ENCODE peak calls at places on chromosome 4, in nine cellular contexts. B, J, T, W, R, X, A, O and F are unnamed samples.

GRCh38 chr4:54099959-54100606 is at the start of gene GSX2:
- DNase-seq in B (no peak), J (no peak), T (no peak), W (peak; percentile 11), R (no peak), X (no peak), A (peak; percentile 65), O (no peak), F (peak; percentile 46)

GRCh38 chr4:102608190-102608589 is 107.0 kb downstream of the NFKB1 start:
- DNase-seq in B (no peak), J (no peak), T (no peak), W (no peak), R (no peak), X (no peak), A (no peak), O (no peak), F (no peak)

GRCh38 chr4:61462451-61463326 is 262.6 kb downstream of the ADGRL3 start:
- DNase-seq in B (no peak), J (no peak), T (no peak), W (no peak), R (no peak), X (no peak), A (no peak), O (no peak), F (peak; percentile 21)

GRCh38 chr4:19368800-19369199 is 882.9 kb upstream of the SLIT2 start:
- DNase-seq in B (no peak), J (no peak), T (no peak), W (no peak), R (no peak), X (no peak), A (no peak), O (no peak), F (no peak)

GRCh38 chr4:60201052-60201673 is 999.0 kb upstream of the ADGRL3 start:
- DNase-seq in B (no peak), J (no peak), T (peak; percentile 62), W (peak; percentile 14), R (no peak), X (no peak), A (peak; percentile 67), O (no peak), F (peak; percentile 43)

GRCh38 chr4:187209921-187210613 is 486.4 kb upstream of the FAT1 start:
- DNase-seq in B (no peak), J (no peak), T (no peak), W (peak; percentile 5), R (no peak), X (no peak), A (no peak), O (no peak), F (no peak)

GRCh38 chr4:119113033-119113655 is 22.5 kb upstream of the MYOZ2 start:
- DNase-seq in B (no peak), J (no peak), T (no peak), W (no peak), R (no peak), X (no peak), A (no peak), O (no peak), F (no peak)

GRCh38 chr4:48635310-48635709 is 144.8 kb downstream of the FRYL start:
- DNase-seq in B (no peak), J (no peak), T (no peak), W (no peak), R (no peak), X (no peak), A (no peak), O (no peak), F (no peak)

GRCh38 chr4:20356565-20356964 is 104.9 kb downstream of the SLIT2 start:
- DNase-seq in B (no peak), J (no peak), T (no peak), W (peak; percentile 2), R (no peak), X (no peak), A (no peak), O (peak; percentile 87), F (peak; percentile 39)

GRCh38 chr4:149029056-149029651 is 586.9 kb upstream of the NR3C2 start:
- DNase-seq in B (no peak), J (no peak), T (no peak), W (no peak), R (no peak), X (no peak), A (no peak), O (no peak), F (no peak)

GRCh38 chr4:168651374-168651773 is 154.5 kb downstream of the PALLD start:
- DNase-seq in B (no peak), J (no peak), T (no peak), W (no peak), R (no peak), X (peak; percentile 15), A (no peak), O (no peak), F (no peak)

GRCh38 chr4:87073570-87074470 is 139.0 kb downstream of the AFF1 start:
- DNase-seq in B (peak; percentile 43), J (no peak), T (peak; percentile 70), W (peak; percentile 26), R (no peak), X (peak; percentile 45), A (no peak), O (peak; percentile 74), F (no peak)

GRCh38 chr4:161260819-161261218 is 903.0 kb downstream of the FSTL5 start:
- DNase-seq in B (no peak), J (no peak), T (no peak), W (no peak), R (no peak), X (no peak), A (no peak), O (no peak), F (no peak)

GRCh38 chr4:11543710-11544109 is 115.0 kb upstream of the HS3ST1 start:
- DNase-seq in B (no peak), J (no peak), T (no peak), W (no peak), R (no peak), X (no peak), A (no peak), O (no peak), F (no peak)

GRCh38 chr4:90419124-90419711 is 292.0 kb downstream of the CCSER1 start:
- DNase-seq in B (no peak), J (no peak), T (no peak), W (no peak), R (no peak), X (no peak), A (no peak), O (no peak), F (peak; percentile 25)

GRCh38 chr4:107666134-107666533 is 53.9 kb downstream of the PAPSS1 start:
- DNase-seq in B (no peak), J (no peak), T (no peak), W (no peak), R (no peak), X (no peak), A (no peak), O (no peak), F (no peak)

GRCh38 chr4:148007303-148007702 is 275.4 kb downstream of the ARHGAP10 start:
- DNase-seq in B (no peak), J (no peak), T (no peak), W (no peak), R (no peak), X (peak; percentile 40), A (no peak), O (no peak), F (peak; percentile 14)

GRCh38 chr4:151530783-151531182 is 121.8 kb downstream of the FHIP1A start:
- DNase-seq in B (no peak), J (no peak), T (no peak), W (no peak), R (no peak), X (no peak), A (no peak), O (no peak), F (no peak)

GRCh38 chr4:138736362-138736761 is 279.2 kb upstream of the NOCT start:
- DNase-seq in B (no peak), J (no peak), T (no peak), W (no peak), R (no peak), X (no peak), A (no peak), O (no peak), F (no peak)

GRCh38 chr4:143357161-143357845 is 20.6 kb downstream of the GAB1 start:
- DNase-seq in B (no peak), J (no peak), T (no peak), W (no peak), R (no peak), X (no peak), A (no peak), O (no peak), F (no peak)

GRCh38 chr4:76856183-76856969 is 41.6 kb downstream of the SOWAHB start:
- DNase-seq in B (no peak), J (no peak), T (no peak), W (no peak), R (no peak), X (no peak), A (no peak), O (no peak), F (peak; percentile 12)

GRCh38 chr4:153113061-153113837 is 91.0 kb upstream of the TRIM2 start:
- DNase-seq in B (no peak), J (no peak), T (no peak), W (no peak), R (no peak), X (no peak), A (no peak), O (no peak), F (no peak)

GRCh38 chr4:20353646-20354045 is 101.9 kb downstream of the SLIT2 start:
- DNase-seq in B (no peak), J (no peak), T (no peak), W (no peak), R (no peak), X (no peak), A (no peak), O (no peak), F (no peak)

GRCh38 chr4:109916003-109916399 is 3.3 kb downstream of the EGF start:
- DNase-seq in B (no peak), J (no peak), T (no peak), W (no peak), R (no peak), X (no peak), A (no peak), O (no peak), F (no peak)

GRCh38 chr4:177369372-177369771 is 59.7 kb downstream of the NEIL3 start:
- DNase-seq in B (no peak), J (no peak), T (no peak), W (no peak), R (no peak), X (no peak), A (no peak), O (no peak), F (no peak)

GRCh38 chr4:77820836-77821561 is 1.8 kb upstream of the CNOT6L start:
- DNase-seq in B (no peak), J (no peak), T (no peak), W (no peak), R (no peak), X (no peak), A (no peak), O (no peak), F (no peak)

GRCh38 chr4:19005211-19005610 is 983.7 kb upstream of the LCORL start:
- DNase-seq in B (no peak), J (no peak), T (no peak), W (no peak), R (no peak), X (no peak), A (no peak), O (no peak), F (no peak)

GRCh38 chr4:186104114-186104894 is at the start of gene FAM149A:
- DNase-seq in B (peak; percentile 4), J (no peak), T (peak; percentile 19), W (no peak), R (peak; percentile 14), X (peak; percentile 53), A (peak; percentile 64), O (no peak), F (peak; percentile 82)